ENCODE peak calls at places on chromosomes 16 and 17, in eight cellular contexts. M is GM23338, C is IMR-90, N is endothelial cell of umbilical vein, K is HCT116, J is A549, T is MM.1S, Q is K562. P is an unnamed sample.

GRCh38 chr16:67652578-67653130 is 7.4 kb downstream of the ACD start:
- DNase-seq in M (peak; percentile 80), C (no peak), N (no peak), K (peak; percentile 26), J (no peak), T (no peak), Q (peak; percentile 76), P (no peak)

GRCh38 chr17:3657874-3658783 is 10.2 kb downstream of the TAX1BP3 start:
- DNase-seq in M (no peak), C (no peak), N (no peak), K (no peak), J (no peak), T (peak; percentile 3), Q (no peak), P (no peak)

GRCh38 chr16:50169555-50170096 is 16.5 kb downstream of the TENT4B start:
- DNase-seq in M (no peak), C (no peak), N (no peak), K (no peak), J (no peak), T (no peak), Q (no peak), P (no peak)

GRCh38 chr17:2068101-2068518 is 13.2 kb downstream of the HIC1 start:
- DNase-seq in M (no peak), C (peak; percentile 90), N (no peak), K (no peak), J (no peak), T (no peak), Q (no peak), P (peak; percentile 98)

GRCh38 chr17:58084317-58084981 is 1.2 kb downstream of the DYNLL2 start:
- DNase-seq in M (peak; percentile 72), C (no peak), N (peak; percentile 32), K (peak; percentile 56), J (peak; percentile 61), T (peak; percentile 74), Q (peak; percentile 66), P (peak; percentile 31)

GRCh38 chr17:69269174-69269998 is 40.8 kb upstream of the ABCA10 start:
- DNase-seq in M (no peak), C (peak; percentile 66), N (peak; percentile 85), K (no peak), J (peak; percentile 31), T (no peak), Q (no peak), P (peak; percentile 79)

GRCh38 chr17:79965806-79966205 is 69.9 kb downstream of the TBC1D16 start:
- DNase-seq in M (no peak), C (no peak), N (peak; percentile 72), K (no peak), J (no peak), T (no peak), Q (no peak), P (no peak)

GRCh38 chr17:6641374-6641818 is 536 bp downstream of the TXNDC17 start:
- DNase-seq in M (no peak), C (no peak), N (no peak), K (no peak), J (no peak), T (peak; percentile 35), Q (peak; percentile 37), P (no peak)

GRCh38 chr16:1989209-1989825 is 453 bp upstream of the SYNGR3 start:
- DNase-seq in M (peak; percentile 62), C (no peak), N (no peak), K (no peak), J (no peak), T (no peak), Q (no peak), P (no peak)

GRCh38 chr16:75281826-75282225 is 30.4 kb upstream of the BCAR1 start:
- DNase-seq in M (no peak), C (no peak), N (no peak), K (no peak), J (no peak), T (no peak), Q (no peak), P (no peak)

GRCh38 chr17:79438936-79439335 is 171.9 kb downstream of the RBFOX3 start:
- DNase-seq in M (no peak), C (no peak), N (no peak), K (no peak), J (no peak), T (no peak), Q (no peak), P (no peak)

GRCh38 chr17:48439473-48439872 is 9.5 kb upstream of the SKAP1 start:
- DNase-seq in M (no peak), C (no peak), N (no peak), K (no peak), J (no peak), T (peak; percentile 78), Q (peak; percentile 60), P (no peak)

GRCh38 chr17:58280480-58281217 is at the start of gene MPO:
- DNase-seq in M (no peak), C (no peak), N (no peak), K (no peak), J (no peak), T (no peak), Q (no peak), P (no peak)

GRCh38 chr17:34420254-34420766 is 57.3 kb upstream of the CCL1 start:
- DNase-seq in M (peak; percentile 82), C (peak; percentile 46), N (peak; percentile 78), K (peak; percentile 40), J (peak; percentile 66), T (peak; percentile 72), Q (peak; percentile 75), P (peak; percentile 27)

GRCh38 chr17:59753522-59754467 is 46.3 kb downstream of the VMP1 start:
- DNase-seq in M (peak; percentile 91), C (peak; percentile 93), N (peak; percentile 95), K (peak; percentile 88), J (peak; percentile 94), T (peak; percentile 80), Q (peak; percentile 88), P (peak; percentile 95)

GRCh38 chr16:85416267-85417109 is 196.6 kb upstream of the GSE1 start:
- DNase-seq in M (peak; percentile 80), C (peak; percentile 15), N (no peak), K (peak; percentile 58), J (peak; percentile 67), T (peak; percentile 24), Q (peak; percentile 92), P (peak; percentile 36)

GRCh38 chr17:29585080-29585751 is 4.2 kb downstream of the GIT1 start:
- DNase-seq in M (peak; percentile 41), C (no peak), N (peak; percentile 57), K (no peak), J (no peak), T (no peak), Q (peak; percentile 30), P (peak; percentile 44)

GRCh38 chr16:282491-282890 is 473 bp upstream of the PDIA2 start:
- DNase-seq in M (no peak), C (no peak), N (no peak), K (no peak), J (no peak), T (no peak), Q (no peak), P (no peak)
- H3K4me2 ChIP-seq in M (no peak overlapping the region), C (no peak overlapping the region), N (no peak overlapping the region), K (no peak overlapping the region), J (no peak overlapping the region), T (no peak overlapping the region), Q (no peak overlapping the region), P (no peak overlapping the region)

DNA sequence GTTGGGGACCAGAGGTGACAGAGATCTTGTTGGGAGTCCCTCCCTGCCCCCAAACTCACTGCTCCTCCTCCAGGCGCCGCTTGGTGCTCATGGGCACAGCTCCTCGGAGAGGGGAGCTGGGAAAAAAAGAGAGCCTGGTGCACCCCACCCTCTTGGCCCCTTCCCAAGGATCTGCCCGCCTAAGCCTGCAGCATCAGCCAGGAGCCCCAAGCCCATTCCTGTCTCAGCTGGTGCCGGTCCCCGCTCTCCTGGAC is 400 bp downstream of the HCFC1R1 start:
- DNase-seq in M (peak; percentile 66), C (peak; percentile 66), N (no peak), K (peak; percentile 73), J (no peak), T (peak; percentile 12), Q (peak; percentile 68), P (peak; percentile 56)
- H3K4me1 ChIP-seq in M (peaks cover 37% of the 10 kb centered on the region), C (peaks cover 11% of the 10 kb centered on the region), N (peaks cover 18% of the 10 kb centered on the region), K (peaks cover 26% of the 10 kb centered on the region), J (peaks cover 30% of the 10 kb centered on the region), T (peaks cover 8% of the 10 kb centered on the region), Q (peaks cover 87% of the 10 kb centered on the region), P (peaks cover 7% of the 10 kb centered on the region)

GRCh38 chr17:63497708-63498483 is 21.0 kb downstream of the ACE start:
- DNase-seq in M (peak; percentile 85), C (peak; percentile 13), N (no peak), K (peak; percentile 24), J (peak; percentile 45), T (peak; percentile 15), Q (peak; percentile 30), P (peak; percentile 4)
- TF ChIP-seq CTCF in M (peak; percentile 76), C (peak; percentile 26), N (peak; percentile 5), K (no peak), J (peak; percentile 16), T (peak; percentile 15), Q (peak; percentile 25), P (peak; percentile 3)

GRCh38 chr16:23899869-23900268 is 64.1 kb downstream of the PRKCB start:
- DNase-seq in M (no peak), C (no peak), N (no peak), K (no peak), J (no peak), T (no peak), Q (no peak), P (no peak)

GRCh38 chr16:23898682-23899430 is 63.1 kb downstream of the PRKCB start:
- DNase-seq in M (no peak), C (no peak), N (no peak), K (no peak), J (no peak), T (no peak), Q (no peak), P (no peak)

GRCh38 chr16:23895052-23895451 is 59.3 kb downstream of the PRKCB start:
- DNase-seq in M (no peak), C (no peak), N (no peak), K (no peak), J (no peak), T (no peak), Q (no peak), P (no peak)

GRCh38 chr16:23893976-23894375 is 58.2 kb downstream of the PRKCB start:
- DNase-seq in M (no peak), C (no peak), N (no peak), K (no peak), J (no peak), T (no peak), Q (no peak), P (no peak)

DNA sequence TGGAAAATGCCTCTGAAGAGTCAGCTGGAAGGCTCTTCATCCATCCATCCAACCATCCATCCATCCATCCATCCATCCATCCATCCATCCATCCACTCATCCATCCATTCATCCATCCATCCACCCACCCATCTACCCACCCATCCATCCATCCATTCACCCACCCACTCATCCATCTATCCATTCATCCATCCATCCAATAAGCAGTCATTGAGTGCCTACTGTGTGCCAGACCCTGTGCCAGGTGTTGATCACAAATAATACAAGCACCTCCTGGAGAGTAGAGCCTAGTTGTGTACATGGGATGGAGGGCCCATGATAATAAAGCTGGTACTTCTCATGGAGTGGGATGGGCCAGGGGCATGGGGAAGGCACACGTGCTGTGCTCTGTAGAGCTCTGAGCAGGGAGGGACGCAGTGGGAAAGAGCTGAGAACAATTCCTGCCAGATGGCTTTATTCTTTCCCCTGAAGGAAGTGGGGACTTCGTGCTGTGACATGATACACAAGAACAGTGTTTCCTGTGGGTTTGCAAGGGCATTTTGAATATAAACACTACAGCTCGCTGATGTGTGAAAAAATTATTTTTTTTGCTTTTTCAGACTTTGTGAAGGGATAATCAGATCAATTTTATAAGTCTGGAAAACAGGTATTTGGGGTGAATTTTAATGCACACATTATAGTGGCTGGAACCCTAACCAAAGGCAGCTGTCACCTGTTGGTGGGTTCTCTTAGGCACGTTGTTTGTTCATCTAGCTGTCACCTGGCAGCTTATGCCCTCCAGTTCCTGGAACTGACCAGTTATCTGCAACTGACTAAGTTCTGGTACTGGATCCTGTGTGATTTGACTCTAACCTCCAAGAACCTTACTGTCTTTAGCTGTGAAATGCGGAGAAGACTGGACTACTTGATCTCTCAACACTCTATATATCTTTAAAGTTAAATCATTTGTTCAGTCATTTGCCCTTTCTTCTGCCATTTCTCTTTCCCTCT is 61.3 kb downstream of the PRKCB start:
- DNase-seq in M (no peak), C (no peak), N (no peak), K (no peak), J (no peak), T (no peak), Q (no peak), P (no peak)
- H3K4me2 ChIP-seq in M (no peak overlapping the region), C (no peak overlapping the region), N (no peak overlapping the region), K (no peak overlapping the region), J (no peak overlapping the region), T (no peak overlapping the region), Q (no peak overlapping the region), P (no peak overlapping the region)